ENCODE peak calls at places on chromosomes 16 and 17, in six cellular contexts. B, X, V, L, K and E are unnamed samples.

GRCh38 chr17:53571342-53571741 is 251.4 kb upstream of the KIF2B start:
- DNase-seq in K (no peak), X (peak; percentile 35), L (no peak), V (no peak), B (no peak), E (no peak)

GRCh38 chr17:81365148-81365600 is 30.1 kb upstream of the BAHCC1 start:
- DNase-seq in L (peak; percentile 77), V (peak; percentile 86), B (no peak), K (no peak), X (peak; percentile 75), E (no peak)

GRCh38 chr17:42675984-42676423 is 790 bp downstream of the PLEKHH3 start:
- DNase-seq in B (no peak), L (peak; percentile 77), K (no peak), X (peak; percentile 79), V (no peak), E (peak; percentile 61)

GRCh38 chr17:42917236-42917603 is 16.6 kb downstream of the G6PC1 start:
- DNase-seq in B (no peak), V (no peak), K (no peak), X (no peak), L (no peak), E (no peak)

GRCh38 chr16:62596101-62596500 is 559.9 kb upstream of the CDH8 start:
- DNase-seq in X (no peak), L (no peak), V (no peak), B (no peak), K (no peak), E (no peak)

GRCh38 chr16:77919761-77920415 is 102.5 kb upstream of the CLEC3A start:
- DNase-seq in B (no peak), V (no peak), X (peak; percentile 33), K (no peak), L (no peak), E (no peak)

GRCh38 chr17:19304209-19304608 is 58.3 kb downstream of the B9D1 start:
- DNase-seq in K (no peak), X (peak; percentile 88), L (peak; percentile 74), V (peak; percentile 36), B (no peak), E (peak; percentile 67)

GRCh38 chr16:75074920-75075687 is 41.5 kb downstream of the LDHD start:
- DNase-seq in K (no peak), L (peak; percentile 74), X (no peak), B (peak; percentile 73), V (no peak), E (no peak)

GRCh38 chr17:55496094-55496881 is 15.0 kb downstream of the SMIM36 start:
- DNase-seq in B (no peak), V (no peak), X (peak; percentile 69), K (no peak), L (peak; percentile 21), E (no peak)

GRCh38 chr16:48444574-48444973 is 59.4 kb upstream of the SIAH1 start:
- DNase-seq in L (no peak), B (no peak), K (no peak), V (no peak), X (peak; percentile 92), E (peak; percentile 52)

GRCh38 chr17:3474212-3474611 is 1.6 kb upstream of the ASPA start:
- DNase-seq in V (no peak), X (peak; percentile 56), B (no peak), L (no peak), K (no peak), E (no peak)

GRCh38 chr17:61338000-61338864 is 61.4 kb upstream of the TBX2 start:
- DNase-seq in B (no peak), V (no peak), K (no peak), L (no peak), X (peak; percentile 89), E (peak; percentile 37)

GRCh38 chr17:67515490-67516088 is 138.5 kb downstream of the PITPNC1 start:
- DNase-seq in K (no peak), L (no peak), X (no peak), B (no peak), V (peak; percentile 46), E (no peak)

GRCh38 chr16:48862087-48862532 is 252.1 kb upstream of the N4BP1 start:
- DNase-seq in V (peak; percentile 65), X (peak; percentile 76), K (no peak), B (no peak), L (peak; percentile 8), E (no peak)

GRCh38 chr17:21466550-21466949 is 90.4 kb downstream of the KCNJ12 start:
- DNase-seq in K (no peak), V (peak; percentile 34), X (no peak), L (no peak), B (no peak), E (no peak)

GRCh38 chr16:80100186-80100585 is 440.6 kb upstream of the DYNLRB2 start:
- DNase-seq in B (no peak), V (no peak), L (no peak), K (no peak), X (no peak), E (no peak)

GRCh38 chr17:21119247-21119944 is 7.4 kb upstream of the DHRS7B start:
- DNase-seq in V (peak; percentile 93), L (peak; percentile 74), B (peak; percentile 52), X (peak; percentile 63), K (peak; percentile 59), E (peak; percentile 93)

GRCh38 chr17:27493088-27493487 is 36.8 kb downstream of the KSR1 start:
- DNase-seq in K (no peak), B (no peak), L (no peak), X (no peak), V (no peak), E (no peak)

GRCh38 chr17:17781591-17782424 is 55.0 kb downstream of the SREBF1 start:
- DNase-seq in B (no peak), X (peak; percentile 73), L (peak; percentile 65), V (peak; percentile 91), K (peak; percentile 47), E (peak; percentile 97)

GRCh38 chr17:80023261-80024205 is 12.1 kb downstream of the TBC1D16 start:
- DNase-seq in X (no peak), L (peak; percentile 34), K (no peak), V (no peak), B (no peak), E (peak; percentile 93)

GRCh38 chr17:27518750-27519521 is 62.7 kb downstream of the KSR1 start:
- DNase-seq in K (no peak), V (no peak), B (no peak), L (no peak), X (no peak), E (no peak)

GRCh38 chr17:45411348-45412105 is 21.1 kb downstream of the ARHGAP27 start:
- DNase-seq in K (no peak), X (no peak), B (no peak), V (peak; percentile 47), L (peak; percentile 66), E (no peak)

GRCh38 chr17:46032909-46033308 is 33.9 kb downstream of the STH start:
- DNase-seq in B (no peak), K (no peak), L (no peak), V (no peak), X (no peak), E (no peak)

GRCh38 chr17:72984145-72984924 is 108.2 kb downstream of the SLC39A11 start:
- DNase-seq in L (no peak), K (no peak), X (peak; percentile 85), V (peak; percentile 77), B (no peak), E (no peak)

GRCh38 chr17:79836952-79837887 is 2.0 kb downstream of the CBX4 start:
- DNase-seq in K (no peak), X (peak; percentile 86), V (peak; percentile 92), B (no peak), L (peak; percentile 91), E (peak; percentile 54)

GRCh38 chr17:40461036-40461721 is 17.9 kb downstream of the IGFBP4 start:
- DNase-seq in L (no peak), X (no peak), B (no peak), V (no peak), K (no peak), E (no peak)

GRCh38 chr17:1490643-1491405 is 1.7 kb downstream of the MYO1C start:
- DNase-seq in V (peak; percentile 87), L (peak; percentile 84), B (peak; percentile 27), X (peak; percentile 65), K (no peak), E (peak; percentile 50)

GRCh38 chr17:80190716-80191115 is 20.9 kb downstream of the CARD14 start:
- DNase-seq in V (no peak), B (no peak), X (no peak), K (no peak), L (no peak), E (no peak)

GRCh38 chr16:30541502-30542329 is 7.1 kb upstream of the ZNF747 start:
- DNase-seq in V (peak; percentile 82), B (no peak), X (peak; percentile 78), K (no peak), L (peak; percentile 69), E (peak; percentile 29)

GRCh38 chr17:61970030-61970429 is 42.2 kb upstream of the INTS2 start:
- DNase-seq in X (no peak), B (no peak), K (no peak), V (no peak), L (no peak), E (no peak)

GRCh38 chr16:69482410-69482951 is 58.1 kb downstream of the CYB5B start:
- DNase-seq in L (no peak), X (peak; percentile 52), B (no peak), K (no peak), V (peak; percentile 48), E (peak; percentile 90)

GRCh38 chr17:57552114-57552601 is 192.9 kb downstream of the CCDC182 start:
- DNase-seq in X (peak; percentile 57), K (no peak), B (no peak), L (peak; percentile 39), V (peak; percentile 95), E (no peak)

DNA sequence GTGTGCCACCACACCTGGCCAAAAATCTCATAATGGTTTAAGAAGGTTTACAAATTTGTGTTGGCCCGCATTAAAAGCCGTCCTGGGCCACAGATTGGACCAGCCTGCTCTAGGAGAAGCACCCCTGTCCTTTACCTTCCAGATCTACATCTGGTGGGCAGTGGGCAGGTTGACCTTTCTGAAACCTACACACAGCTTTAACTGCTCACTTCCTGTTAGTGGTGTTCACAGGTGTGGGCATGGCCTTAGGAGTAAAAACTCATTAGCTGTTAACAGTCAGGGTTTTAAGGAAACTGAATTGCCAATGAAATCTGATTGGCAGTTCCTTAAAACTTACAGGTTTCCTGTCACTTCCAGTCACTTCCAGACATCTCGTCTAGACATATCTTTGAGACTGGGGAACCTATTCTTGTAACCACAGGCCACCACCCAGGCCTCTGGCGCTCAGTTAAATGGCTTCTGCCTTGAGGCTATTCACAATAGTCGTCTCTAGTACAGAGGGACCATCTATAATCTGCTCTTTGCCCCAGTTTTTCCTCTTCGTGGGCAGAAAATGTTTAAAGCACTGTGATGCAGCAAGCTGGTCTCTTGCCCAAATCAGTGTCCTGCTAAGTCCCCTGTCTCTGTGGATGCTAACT is 29.3 kb downstream of the GNGT2 start:
- DNase-seq in B (no peak), X (no peak), L (no peak), V (no peak), K (no peak), E (no peak)
- H3K9me3 ChIP-seq in B (peaks cover 19% of the 10 kb centered on the region), X (peaks cover 14% of the 10 kb centered on the region), L (peaks cover 13% of the 10 kb centered on the region), V (peaks cover 73% of the 10 kb centered on the region), K (peaks cover 6% of the 10 kb centered on the region), E (peaks cover 5% of the 10 kb centered on the region)

GRCh38 chr16:53080345-53081031 is 25.7 kb downstream of the CHD9 start:
- DNase-seq in X (peak; percentile 86), B (no peak), K (no peak), L (peak; percentile 29), V (no peak), E (peak; percentile 66)
- H3K4me1 ChIP-seq in X (peaks cover 9% of the 10 kb centered on the region), B (no peaks in the 10 kb centered on the region), K (peaks cover 23% of the 10 kb centered on the region), L (peaks cover 11% of the 10 kb centered on the region), V (no peaks in the 10 kb centered on the region), E (peaks cover 16% of the 10 kb centered on the region)

GRCh38 chr17:71402007-71402406 is 718.8 kb upstream of the SOX9 start:
- DNase-seq in K (no peak), X (no peak), L (no peak), B (no peak), V (no peak), E (no peak)
- H3K9me3 ChIP-seq in K (no peaks in the 10 kb centered on the region), X (no peaks in the 10 kb centered on the region), L (no peaks in the 10 kb centered on the region), B (no peaks in the 10 kb centered on the region), V (no peaks in the 10 kb centered on the region), E (no peaks in the 10 kb centered on the region)

GRCh38 chr16:68074850-68075249 is 10.3 kb upstream of the NFATC3 start:
- DNase-seq in L (peak; percentile 68), V (no peak), X (no peak), K (no peak), B (no peak), E (no peak)
- H3K4me1 ChIP-seq in L (peaks cover 9% of the 10 kb centered on the region), V (peaks cover 7% of the 10 kb centered on the region), X (peaks cover 19% of the 10 kb centered on the region), K (peaks cover 7% of the 10 kb centered on the region), B (peaks cover 88% of the 10 kb centered on the region), E (peaks cover 23% of the 10 kb centered on the region)